ENCODE peak calls at places on chromosome 2, in six cellular contexts. M, E, A, J, Z and P are unnamed samples.
A peak's percentile ranks its signal among the peaks of the same experiment; 100 is the strongest.

GRCh38 chr2:55049794-55050132 is 488 bp downstream of the RTN4 start:
- DNase-seq in Z (no peak), E (no peak), J (no peak), M (no peak), A (no peak), P (no peak)

GRCh38 chr2:131030478-131030971 is 62.7 kb downstream of the FAM168B start:
- DNase-seq in A (no peak), E (no peak), M (no peak), J (no peak), Z (no peak), P (no peak)

GRCh38 chr2:197258580-197258979 is 52.0 kb downstream of the ANKRD44 start:
- DNase-seq in A (no peak), J (no peak), M (no peak), Z (no peak), E (peak; percentile 84), P (no peak)

GRCh38 chr2:196808281-196808680 is 874 bp downstream of the C2orf66 start:
- DNase-seq in Z (no peak), E (no peak), M (no peak), J (no peak), A (no peak), P (no peak)

GRCh38 chr2:176653856-176654443 is 384.7 kb downstream of the MTX2 start:
- DNase-seq in A (peak; percentile 72), Z (peak; percentile 57), E (no peak), M (peak; percentile 29), J (peak; percentile 49), P (peak; percentile 83)

GRCh38 chr2:19936979-19937378 is 35.2 kb upstream of the TTC32 start:
- DNase-seq in E (no peak), Z (no peak), M (no peak), J (no peak), A (no peak), P (no peak)

GRCh38 chr2:45379399-45380087 is 231.5 kb downstream of the SRBD1 start:
- DNase-seq in Z (no peak), M (no peak), J (no peak), A (no peak), E (no peak), P (no peak)

GRCh38 chr2:119531292-119531691 is 7.0 kb upstream of the SCTR start:
- DNase-seq in M (no peak), A (no peak), J (no peak), E (no peak), Z (peak; percentile 47), P (no peak)

GRCh38 chr2:219477815-219478214 is 20.9 kb upstream of the GMPPA start:
- DNase-seq in Z (no peak), J (no peak), A (no peak), E (no peak), M (no peak), P (no peak)

GRCh38 chr2:191845876-191846786 is 757 bp downstream of the CAVIN2 start:
- DNase-seq in Z (peak; percentile 32), J (no peak), M (peak; percentile 16), E (no peak), A (no peak), P (no peak)

GRCh38 chr2:12071343-12071742 is 324.9 kb downstream of the LPIN1 start:
- DNase-seq in Z (no peak), A (no peak), E (no peak), J (no peak), M (no peak), P (no peak)

GRCh38 chr2:88627856-88628568 is 748 bp upstream of the EIF2AK3 start:
- DNase-seq in J (peak; percentile 58), E (no peak), A (peak; percentile 91), M (peak; percentile 70), Z (no peak), P (peak; percentile 82)

GRCh38 chr2:28286678-28287077 is 106.0 kb upstream of the FOSL2 start:
- DNase-seq in J (no peak), M (no peak), E (no peak), Z (no peak), A (no peak), P (no peak)

GRCh38 chr2:20300656-20301055 is 50.0 kb downstream of the PUM2 start:
- DNase-seq in Z (no peak), E (no peak), J (no peak), A (no peak), M (no peak), P (no peak)

GRCh38 chr2:183021613-183022012 is 16.6 kb downstream of the NCKAP1 start:
- DNase-seq in A (no peak), E (no peak), J (no peak), M (no peak), Z (no peak), P (no peak)

GRCh38 chr2:33528551-33528950 is 52.1 kb downstream of the RASGRP3 start:
- DNase-seq in J (no peak), Z (no peak), E (no peak), A (no peak), M (no peak), P (no peak)

GRCh38 chr2:230068658-230069080 is at the start of gene SLC16A14:
- DNase-seq in M (no peak), Z (no peak), J (no peak), A (peak; percentile 63), E (peak; percentile 7), P (peak; percentile 13)

GRCh38 chr2:237257471-237257951 is 156.5 kb downstream of the COL6A3 start:
- DNase-seq in A (no peak), J (no peak), E (no peak), M (no peak), Z (no peak), P (no peak)

GRCh38 chr2:12035029-12035720 is 288.7 kb downstream of the LPIN1 start:
- DNase-seq in M (no peak), A (no peak), E (no peak), J (no peak), Z (no peak), P (no peak)

GRCh38 chr2:9627310-9627709 is 3.5 kb downstream of the YWHAQ start:
- DNase-seq in Z (no peak), E (no peak), A (no peak), J (no peak), M (no peak), P (no peak)

GRCh38 chr2:10956006-10956790 is 44.5 kb downstream of the KCNF1 start:
- DNase-seq in E (no peak), J (no peak), M (no peak), A (no peak), Z (no peak), P (no peak)

DNA sequence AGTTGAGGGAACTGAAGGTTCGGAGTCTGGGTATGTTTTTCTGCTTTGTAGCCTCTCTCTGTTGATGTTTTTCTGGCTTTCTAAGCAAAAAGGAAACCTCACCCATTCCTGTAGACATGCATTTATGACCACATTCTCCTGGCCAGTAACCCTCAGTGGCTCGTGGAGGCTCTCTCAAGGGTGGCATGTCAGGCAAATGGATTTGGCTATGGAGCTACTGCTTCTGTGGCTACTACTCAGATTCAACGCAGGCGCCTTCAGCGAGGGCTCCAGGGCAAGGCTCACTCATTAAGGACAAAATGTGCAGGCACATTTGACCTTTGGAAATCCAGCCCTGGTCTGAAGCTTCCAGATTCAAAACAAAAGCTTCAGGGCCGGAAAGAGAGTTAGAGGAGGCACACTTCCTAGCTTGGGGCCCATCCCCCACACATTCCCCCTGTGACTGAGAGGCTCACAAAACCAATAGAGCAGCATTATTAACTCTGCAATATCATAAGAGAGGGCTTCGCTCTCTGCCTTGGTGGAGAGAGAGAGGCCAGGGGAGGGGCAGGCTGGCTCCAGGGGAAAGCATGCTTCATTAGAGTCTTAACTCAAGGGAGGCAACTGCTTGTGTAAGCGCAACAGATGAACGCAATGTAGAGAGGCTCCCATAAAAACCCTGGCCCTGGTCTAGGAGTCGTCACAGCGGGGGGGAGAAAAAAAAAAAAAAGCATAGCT is 22.1 kb downstream of the KLF7 start:
- DNase-seq in J (no peak), Z (no peak), M (no peak), A (no peak), E (no peak), P (no peak)
- H3K4me1 ChIP-seq in J (peaks cover 3% of the 10 kb centered on the region), Z (peaks cover 8% of the 10 kb centered on the region), M (no peaks in the 10 kb centered on the region), A (no peaks in the 10 kb centered on the region), E (peaks cover 20% of the 10 kb centered on the region), P (peaks cover 2% of the 10 kb centered on the region)

DNA sequence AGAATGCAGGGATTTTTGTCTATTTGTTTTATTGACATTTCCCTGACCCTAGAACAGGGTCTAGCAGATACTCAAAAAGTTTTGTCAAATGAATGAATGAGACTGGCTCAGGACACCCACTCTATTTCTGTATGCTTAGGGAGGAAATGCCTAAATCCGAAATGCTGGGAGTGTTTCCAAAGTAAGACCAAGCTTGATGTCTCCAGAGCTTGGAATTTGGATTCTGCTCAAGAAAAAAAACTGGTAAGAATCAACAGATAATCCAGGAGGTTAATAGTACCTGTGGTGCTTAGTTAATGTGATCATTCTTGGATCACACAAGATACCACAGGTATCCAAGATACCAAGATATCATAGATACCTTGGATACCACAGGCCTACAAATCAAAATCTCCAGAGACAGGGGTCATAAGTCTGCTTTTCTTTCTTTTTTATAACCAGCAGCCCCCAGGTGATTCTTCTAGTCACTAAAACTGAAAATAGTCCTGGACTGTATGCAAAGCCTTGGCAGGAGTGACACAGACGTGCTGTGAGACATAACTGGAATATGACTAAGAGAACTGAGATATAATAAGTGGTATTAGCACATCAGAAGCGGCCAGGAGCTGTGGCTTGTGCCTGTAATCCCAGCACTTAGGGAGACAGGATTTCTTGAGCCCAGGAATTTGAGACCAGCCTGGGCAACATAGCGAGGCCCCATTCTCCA is 39.9 kb upstream of the SP3 start:
- DNase-seq in J (no peak), E (no peak), M (no peak), A (no peak), Z (no peak), P (no peak)
- TF ChIP-seq ZNF274 in J (no peak), E (no peak), M (no peak), A (no peak), Z (no peak), P (no peak)

DNA sequence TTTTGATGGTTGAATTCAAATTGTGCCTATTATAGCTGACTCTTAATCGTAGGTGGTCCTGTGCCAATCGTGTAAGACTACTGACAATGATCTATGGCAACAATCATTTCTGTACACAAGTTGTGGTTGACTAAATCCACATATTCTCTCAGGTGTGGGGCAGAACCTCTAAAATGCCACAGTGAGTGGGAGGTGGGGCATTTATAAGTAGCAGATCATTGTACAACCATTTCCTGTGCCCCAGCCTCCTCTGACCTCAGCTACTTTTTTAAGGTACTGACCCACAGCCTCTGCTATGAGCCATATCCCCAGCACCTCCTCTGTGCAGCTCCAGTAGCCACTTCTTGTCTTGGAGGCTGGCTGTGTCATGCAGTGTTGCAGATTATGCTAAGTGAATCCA is 48.6 kb upstream of the RAPH1 start:
- DNase-seq in Z (no peak), J (no peak), E (peak; percentile 61), M (no peak), A (no peak), P (no peak)
- TF ChIP-seq YY1 in Z (no peak), J (no peak), E (no peak), M (no peak), A (no peak), P (no peak)

DNA sequence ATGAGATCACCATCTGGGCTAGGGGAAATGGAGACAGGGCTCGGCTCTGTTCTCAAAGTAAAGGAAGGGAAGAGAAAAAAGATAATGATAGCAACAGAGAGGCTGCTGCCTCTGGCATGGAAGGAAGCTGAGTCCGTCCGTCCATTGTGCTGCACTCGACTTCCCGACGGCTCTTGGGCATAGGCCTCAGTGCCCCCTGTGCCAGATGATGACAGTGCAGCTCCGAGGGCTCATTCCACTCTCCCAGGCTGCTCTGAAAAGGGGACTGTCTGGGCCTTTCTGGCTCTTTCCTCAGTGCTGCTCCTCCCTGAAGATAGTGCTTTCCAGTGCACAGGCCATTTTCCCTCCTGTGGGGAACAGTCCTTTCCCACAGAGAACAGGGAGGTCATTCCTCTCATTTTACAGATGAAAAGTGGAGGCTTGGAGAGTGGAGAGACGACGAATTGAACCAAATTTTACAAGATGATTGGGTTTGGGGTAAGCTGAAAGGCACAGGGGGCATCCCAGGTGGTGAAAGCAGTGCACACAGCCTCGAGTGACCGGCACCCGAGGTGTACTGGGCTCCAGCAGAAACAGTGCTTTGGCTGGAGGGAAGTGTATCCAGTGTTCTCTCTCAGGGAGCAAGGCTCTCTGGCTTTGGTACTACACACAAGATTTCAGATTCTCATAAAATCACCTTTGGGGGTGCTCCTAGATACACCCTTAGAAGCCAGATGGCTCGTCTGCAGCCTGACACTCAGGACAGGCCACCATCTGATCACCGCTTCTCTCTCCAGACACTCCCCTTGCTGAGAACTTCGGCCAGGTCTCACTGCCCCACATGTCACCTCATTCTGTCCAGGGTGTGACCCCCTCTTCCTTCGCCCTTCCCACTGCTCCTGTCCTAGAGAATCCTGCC is 339.8 kb downstream of the CYRIA start:
- DNase-seq in A (no peak), M (no peak), Z (no peak), E (no peak), J (no peak), P (no peak)
- H3K4me1 ChIP-seq in A (no peaks in the 10 kb centered on the region), M (no peaks in the 10 kb centered on the region), Z (peaks cover 18% of the 10 kb centered on the region), E (no peaks in the 10 kb centered on the region), J (peaks cover 5% of the 10 kb centered on the region), P (no peaks in the 10 kb centered on the region)